ENCODE peak calls at places on chromosomes 4 and X, in six cellular contexts. X is stimulated activated CD4-positive, alpha-beta T cell treated with anti-CD3 and anti-CD28 coated beads, TNF-alpha, amount 100 ng/mL, for 48 hours; L is stimulated activated naive CD4-positive, alpha-beta T cell treated with Interleukin-2 at 50 U/mL for 16 hours; Q is GM13976; R is AG08395; N is occipital lobe. H is an unnamed sample.

GRCh38 chr4:66927937-66928336 is 617.4 kb downstream of the CENPC start:
- DNase-seq in X (no peak), L (no peak), Q (no peak), R (no peak), N (no peak), H (no peak)

GRCh38 chrX:107845625-107846024 is 20.0 kb downstream of the MID2 start:
- DNase-seq in X (peak; percentile 20), L (peak; percentile 22), Q (no peak), R (no peak), N (no peak), H (no peak)

GRCh38 chr4:139692300-139693012 is 26.8 kb downstream of the MGST2 start:
- DNase-seq in X (no peak), L (no peak), Q (peak; percentile 29), R (no peak), N (no peak), H (peak; percentile 9)

GRCh38 chr4:46270986-46271596 is 118.8 kb downstream of the GABRA2 start:
- DNase-seq in X (no peak), L (no peak), Q (no peak), R (no peak), N (no peak), H (peak; percentile 23)

GRCh38 chrX:96692911-96693310 is 8.3 kb downstream of the DIAPH2 start:
- DNase-seq in X (no peak), L (no peak), Q (no peak), R (no peak), N (no peak), H (peak; percentile 23)

GRCh38 chr4:17055788-17056187 is 157.3 kb upstream of the LDB2 start:
- DNase-seq in X (no peak), L (no peak), Q (no peak), R (peak; percentile 87), N (peak; percentile 42), H (peak; percentile 82)

GRCh38 chr4:158826057-158826456 is 57.2 kb downstream of the FNIP2 start:
- DNase-seq in X (no peak), L (no peak), Q (no peak), R (no peak), N (no peak), H (no peak)

GRCh38 chr4:121736735-121737351 is 28.1 kb downstream of the SMIM43 start:
- DNase-seq in X (peak; percentile 10), L (no peak), Q (peak; percentile 38), R (peak; percentile 65), N (no peak), H (peak; percentile 69)

GRCh38 chr4:139506774-139507173 is 49.2 kb downstream of the SETD7 start:
- DNase-seq in X (no peak), L (no peak), Q (no peak), R (no peak), N (no peak), H (no peak)

GRCh38 chr4:140300271-140300970 is 73.0 kb upstream of the SCOC start:
- DNase-seq in X (no peak), L (no peak), Q (no peak), R (peak; percentile 58), N (peak; percentile 16), H (peak; percentile 72)

GRCh38 chr4:160375746-160376452 is 1273.0 kb downstream of the RAPGEF2 start:
- DNase-seq in X (no peak), L (no peak), Q (no peak), R (no peak), N (no peak), H (no peak)

H was measured in cardiac fibroblast.